ENCODE peak calls at places on chromosomes 6 and 20, in eight cellular contexts. One of them, this sample, is unnamed.

GRCh38 chr6:79544939-79545450 is 7.8 kb upstream of the LCA5 start:
- DNase-seq in heart left ventricle: peak; percentile 82
- DNase-seq in bronchial epithelial cell: peak; percentile 100
- DNase-seq in CD8-positive, alpha-beta T cell: no peak
- DNase-seq in Peyer's patch: peak; percentile 56
- DNase-seq in suprapubic skin: no peak
- DNase-seq in colonic mucosa: peak; percentile 65
- DNase-seq in small intestine: peak; percentile 84
- DNase-seq in this sample: peak; percentile 77

GRCh38 chr6:69164564-69165252 is 529.6 kb downstream of the ADGRB3 start:
- DNase-seq in colonic mucosa: no peak
- DNase-seq in heart left ventricle: no peak
- DNase-seq in bronchial epithelial cell: no peak
- DNase-seq in Peyer's patch: no peak
- DNase-seq in CD8-positive, alpha-beta T cell: no peak
- DNase-seq in small intestine: no peak
- DNase-seq in suprapubic skin: no peak
- DNase-seq in this sample: no peak

GRCh38 chr6:108837236-108837971 is 10.8 kb upstream of the ARMC2 start:
- DNase-seq in colonic mucosa: no peak
- DNase-seq in CD8-positive, alpha-beta T cell: no peak
- DNase-seq in suprapubic skin: no peak
- DNase-seq in bronchial epithelial cell: no peak
- DNase-seq in Peyer's patch: no peak
- DNase-seq in heart left ventricle: no peak
- DNase-seq in small intestine: peak; percentile 10
- DNase-seq in this sample: no peak

GRCh38 chr6:10276888-10277287 is 138.0 kb downstream of the TFAP2A start:
- DNase-seq in Peyer's patch: no peak
- DNase-seq in colonic mucosa: no peak
- DNase-seq in small intestine: no peak
- DNase-seq in bronchial epithelial cell: no peak
- DNase-seq in CD8-positive, alpha-beta T cell: no peak
- DNase-seq in heart left ventricle: no peak
- DNase-seq in suprapubic skin: no peak
- DNase-seq in this sample: no peak

GRCh38 chr6:80607814-80608391 is 501.4 kb downstream of the BCKDHB start:
- DNase-seq in CD8-positive, alpha-beta T cell: no peak
- DNase-seq in suprapubic skin: no peak
- DNase-seq in Peyer's patch: no peak
- DNase-seq in small intestine: no peak
- DNase-seq in heart left ventricle: peak; percentile 31
- DNase-seq in bronchial epithelial cell: peak; percentile 79
- DNase-seq in colonic mucosa: no peak
- DNase-seq in this sample: no peak

GRCh38 chr6:165889636-165890403 is 226.8 kb upstream of the PDE10A start:
- DNase-seq in colonic mucosa: no peak
- DNase-seq in bronchial epithelial cell: peak; percentile 1
- DNase-seq in suprapubic skin: no peak
- DNase-seq in small intestine: peak; percentile 16
- DNase-seq in heart left ventricle: no peak
- DNase-seq in CD8-positive, alpha-beta T cell: no peak
- DNase-seq in Peyer's patch: no peak
- DNase-seq in this sample: no peak

GRCh38 chr6:125670586-125670985 is 78.8 kb upstream of the HEY2 start:
- DNase-seq in Peyer's patch: no peak
- DNase-seq in suprapubic skin: no peak
- DNase-seq in small intestine: no peak
- DNase-seq in bronchial epithelial cell: peak; percentile 71
- DNase-seq in heart left ventricle: peak; percentile 73
- DNase-seq in colonic mucosa: no peak
- DNase-seq in CD8-positive, alpha-beta T cell: no peak
- DNase-seq in this sample: no peak

GRCh38 chr6:35318200-35318844 is 20.7 kb downstream of the DEF6 start:
- DNase-seq in suprapubic skin: no peak
- DNase-seq in heart left ventricle: peak; percentile 73
- DNase-seq in Peyer's patch: peak; percentile 96
- DNase-seq in colonic mucosa: peak; percentile 94
- DNase-seq in CD8-positive, alpha-beta T cell: no peak
- DNase-seq in bronchial epithelial cell: peak; percentile 50
- DNase-seq in small intestine: peak; percentile 89
- DNase-seq in this sample: peak; percentile 79

GRCh38 chr6:21728141-21728540 is 134.6 kb downstream of the SOX4 start:
- DNase-seq in colonic mucosa: no peak
- DNase-seq in suprapubic skin: no peak
- DNase-seq in CD8-positive, alpha-beta T cell: no peak
- DNase-seq in Peyer's patch: no peak
- DNase-seq in bronchial epithelial cell: no peak
- DNase-seq in heart left ventricle: no peak
- DNase-seq in small intestine: no peak
- DNase-seq in this sample: no peak

GRCh38 chr6:14464049-14464448 is 346.5 kb downstream of the CD83 start:
- DNase-seq in colonic mucosa: no peak
- DNase-seq in Peyer's patch: no peak
- DNase-seq in heart left ventricle: no peak
- DNase-seq in small intestine: no peak
- DNase-seq in CD8-positive, alpha-beta T cell: no peak
- DNase-seq in bronchial epithelial cell: no peak
- DNase-seq in suprapubic skin: no peak
- DNase-seq in this sample: no peak

GRCh38 chr20:61117725-61118124 is 134.3 kb upstream of the CDH4 start:
- DNase-seq in suprapubic skin: no peak
- DNase-seq in colonic mucosa: no peak
- DNase-seq in bronchial epithelial cell: peak; percentile 17
- DNase-seq in small intestine: no peak
- DNase-seq in CD8-positive, alpha-beta T cell: no peak
- DNase-seq in Peyer's patch: no peak
- DNase-seq in heart left ventricle: no peak
- DNase-seq in this sample: no peak

GRCh38 chr6:144265061-144265357 is 20.1 kb upstream of the UTRN start:
- DNase-seq in suprapubic skin: no peak
- DNase-seq in small intestine: no peak
- DNase-seq in bronchial epithelial cell: no peak
- DNase-seq in heart left ventricle: no peak
- DNase-seq in Peyer's patch: no peak
- DNase-seq in CD8-positive, alpha-beta T cell: no peak
- DNase-seq in colonic mucosa: no peak
- DNase-seq in this sample: peak; percentile 30

GRCh38 chr6:144574796-144575195 is 289.7 kb downstream of the UTRN start:
- DNase-seq in suprapubic skin: no peak
- DNase-seq in Peyer's patch: no peak
- DNase-seq in bronchial epithelial cell: peak; percentile 74
- DNase-seq in small intestine: no peak
- DNase-seq in CD8-positive, alpha-beta T cell: no peak
- DNase-seq in colonic mucosa: no peak
- DNase-seq in heart left ventricle: no peak
- DNase-seq in this sample: no peak

GRCh38 chr6:116136933-116137340 is 11.0 kb upstream of the COL10A1 start:
- DNase-seq in colonic mucosa: no peak
- DNase-seq in heart left ventricle: no peak
- DNase-seq in suprapubic skin: no peak
- DNase-seq in CD8-positive, alpha-beta T cell: peak; percentile 18
- DNase-seq in bronchial epithelial cell: no peak
- DNase-seq in Peyer's patch: no peak
- DNase-seq in small intestine: no peak
- DNase-seq in this sample: no peak

GRCh38 chr6:89140347-89141159 is 5.3 kb upstream of the PM20D2 start:
- DNase-seq in suprapubic skin: no peak
- DNase-seq in colonic mucosa: no peak
- DNase-seq in bronchial epithelial cell: peak; percentile 52
- DNase-seq in CD8-positive, alpha-beta T cell: no peak
- DNase-seq in heart left ventricle: no peak
- DNase-seq in small intestine: peak; percentile 76
- DNase-seq in Peyer's patch: no peak
- DNase-seq in this sample: no peak

GRCh38 chr6:31882344-31882743 is 3.5 kb upstream of the SLC44A4 start:
- DNase-seq in bronchial epithelial cell: no peak
- DNase-seq in CD8-positive, alpha-beta T cell: no peak
- DNase-seq in suprapubic skin: no peak
- DNase-seq in colonic mucosa: no peak
- DNase-seq in Peyer's patch: no peak
- DNase-seq in heart left ventricle: no peak
- DNase-seq in small intestine: no peak
- DNase-seq in this sample: no peak

GRCh38 chr6:169266746-169267629 is 13.3 kb upstream of the THBS2 start:
- DNase-seq in CD8-positive, alpha-beta T cell: no peak
- DNase-seq in suprapubic skin: no peak
- DNase-seq in colonic mucosa: no peak
- DNase-seq in bronchial epithelial cell: peak; percentile 68
- DNase-seq in small intestine: no peak
- DNase-seq in heart left ventricle: no peak
- DNase-seq in Peyer's patch: no peak
- DNase-seq in this sample: no peak

GRCh38 chr6:90459225-90459758 is 127.6 kb downstream of the MAP3K7 start:
- DNase-seq in small intestine: no peak
- DNase-seq in CD8-positive, alpha-beta T cell: no peak
- DNase-seq in colonic mucosa: no peak
- DNase-seq in Peyer's patch: no peak
- DNase-seq in bronchial epithelial cell: peak; percentile 37
- DNase-seq in heart left ventricle: no peak
- DNase-seq in suprapubic skin: no peak
- DNase-seq in this sample: no peak

GRCh38 chr20:53574259-53574789 is 19.3 kb downstream of the ZNF217 start:
- DNase-seq in bronchial epithelial cell: no peak
- DNase-seq in suprapubic skin: no peak
- DNase-seq in small intestine: no peak
- DNase-seq in colonic mucosa: no peak
- DNase-seq in heart left ventricle: no peak
- DNase-seq in Peyer's patch: no peak
- DNase-seq in CD8-positive, alpha-beta T cell: no peak
- DNase-seq in this sample: no peak

GRCh38 chr20:63737690-63737939 is 1.2 kb downstream of the LIME1 start:
- DNase-seq in small intestine: no peak
- DNase-seq in bronchial epithelial cell: no peak
- DNase-seq in suprapubic skin: no peak
- DNase-seq in colonic mucosa: no peak
- DNase-seq in Peyer's patch: no peak
- DNase-seq in heart left ventricle: no peak
- DNase-seq in CD8-positive, alpha-beta T cell: no peak
- DNase-seq in this sample: no peak

GRCh38 chr20:63740070-63740500 is 509 bp downstream of the SLC2A4RG start:
- DNase-seq in Peyer's patch: peak; percentile 67
- DNase-seq in colonic mucosa: peak; percentile 49
- DNase-seq in heart left ventricle: no peak
- DNase-seq in small intestine: peak; percentile 14
- DNase-seq in suprapubic skin: no peak
- DNase-seq in CD8-positive, alpha-beta T cell: peak; percentile 44
- DNase-seq in bronchial epithelial cell: no peak
- DNase-seq in this sample: no peak

GRCh38 chr20:63739129-63740069 is at the start of gene SLC2A4RG:
- DNase-seq in colonic mucosa: peak; percentile 82
- DNase-seq in small intestine: peak; percentile 83
- DNase-seq in CD8-positive, alpha-beta T cell: peak; percentile 67
- DNase-seq in Peyer's patch: peak; percentile 88
- DNase-seq in bronchial epithelial cell: peak; percentile 39
- DNase-seq in suprapubic skin: peak; percentile 81
- DNase-seq in heart left ventricle: peak; percentile 81
- DNase-seq in this sample: peak; percentile 74

GRCh38 chr20:63737940-63738686 is 1.5 kb upstream of the SLC2A4RG start:
- DNase-seq in CD8-positive, alpha-beta T cell: peak; percentile 38
- DNase-seq in Peyer's patch: peak; percentile 82
- DNase-seq in colonic mucosa: peak; percentile 76
- DNase-seq in bronchial epithelial cell: no peak
- DNase-seq in small intestine: peak; percentile 33
- DNase-seq in heart left ventricle: no peak
- DNase-seq in suprapubic skin: peak; percentile 79
- DNase-seq in this sample: no peak

GRCh38 chr20:63738687-63739128 is 868 bp upstream of the SLC2A4RG start:
- DNase-seq in colonic mucosa: peak; percentile 80
- DNase-seq in Peyer's patch: peak; percentile 82
- DNase-seq in heart left ventricle: peak; percentile 80
- DNase-seq in bronchial epithelial cell: no peak
- DNase-seq in suprapubic skin: peak; percentile 87
- DNase-seq in small intestine: peak; percentile 64
- DNase-seq in CD8-positive, alpha-beta T cell: peak; percentile 43
- DNase-seq in this sample: peak; percentile 61
- H3K4me3 ChIP-seq in colonic mucosa: peak overlapping the region; percentile 55
- H3K4me3 ChIP-seq in Peyer's patch: peak overlapping the region; percentile 47
- H3K4me3 ChIP-seq in heart left ventricle: peak overlapping the region; percentile 95
- H3K4me3 ChIP-seq in bronchial epithelial cell: peak overlapping the region; percentile 29
- H3K4me3 ChIP-seq in suprapubic skin: peak overlapping the region; percentile 53
- H3K4me3 ChIP-seq in small intestine: peak overlapping the region; percentile 78
- H3K4me3 ChIP-seq in CD8-positive, alpha-beta T cell: peak overlapping the region; percentile 80
- H3K4me3 ChIP-seq in this sample: no peak overlapping the region

DNA sequence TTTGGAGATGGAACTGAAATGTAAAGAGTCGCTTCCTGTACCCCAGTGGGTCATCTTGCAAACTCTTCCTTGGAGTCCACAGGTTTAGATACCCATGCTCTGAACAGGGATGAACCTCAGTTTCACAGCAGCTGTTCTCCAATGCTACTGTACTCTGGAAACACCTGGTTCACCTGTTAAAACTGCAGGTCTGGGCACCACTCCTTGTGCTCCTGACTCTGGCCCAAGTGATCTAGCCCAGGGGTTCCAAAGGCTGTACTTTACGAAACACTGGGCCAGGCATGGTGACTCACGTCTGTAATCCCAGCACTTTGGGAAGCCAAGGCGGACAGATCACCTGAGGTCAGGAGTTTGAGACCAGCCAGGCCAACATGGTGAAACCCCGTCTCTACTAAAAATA is 102.1 kb downstream of the ATP9A start:
- DNase-seq in small intestine: no peak
- DNase-seq in heart left ventricle: no peak
- DNase-seq in colonic mucosa: no peak
- DNase-seq in bronchial epithelial cell: peak; percentile 27
- DNase-seq in CD8-positive, alpha-beta T cell: no peak
- DNase-seq in Peyer's patch: no peak
- DNase-seq in suprapubic skin: no peak
- DNase-seq in this sample: no peak
- H3K36me3 ChIP-seq in small intestine: no peaks in the 10 kb centered on the region
- H3K36me3 ChIP-seq in heart left ventricle: peaks cover 3% of the 10 kb centered on the region
- H3K36me3 ChIP-seq in colonic mucosa: no peaks in the 10 kb centered on the region
- H3K36me3 ChIP-seq in bronchial epithelial cell: peaks cover 1% of the 10 kb centered on the region
- H3K36me3 ChIP-seq in CD8-positive, alpha-beta T cell: no peaks in the 10 kb centered on the region
- H3K36me3 ChIP-seq in Peyer's patch: no peaks in the 10 kb centered on the region
- H3K36me3 ChIP-seq in suprapubic skin: peaks cover 22% of the 10 kb centered on the region
- H3K36me3 ChIP-seq in this sample: peaks cover 5% of the 10 kb centered on the region

GRCh38 chr6:117270960-117271507 is 5.7 kb downstream of the VGLL2 start:
- DNase-seq in bronchial epithelial cell: no peak
- DNase-seq in small intestine: no peak
- DNase-seq in heart left ventricle: no peak
- DNase-seq in CD8-positive, alpha-beta T cell: no peak
- DNase-seq in colonic mucosa: no peak
- DNase-seq in Peyer's patch: no peak
- DNase-seq in suprapubic skin: no peak
- DNase-seq in this sample: no peak
- H3K4me3 ChIP-seq in bronchial epithelial cell: no peak overlapping the region
- H3K4me3 ChIP-seq in small intestine: peak overlapping the region; percentile 12
- H3K4me3 ChIP-seq in heart left ventricle: peak overlapping the region; percentile 38
- H3K4me3 ChIP-seq in CD8-positive, alpha-beta T cell: no peak overlapping the region
- H3K4me3 ChIP-seq in colonic mucosa: no peak overlapping the region
- H3K4me3 ChIP-seq in Peyer's patch: no peak overlapping the region
- H3K4me3 ChIP-seq in suprapubic skin: peak overlapping the region; percentile 39
- H3K4me3 ChIP-seq in this sample: no peak overlapping the region

DNA sequence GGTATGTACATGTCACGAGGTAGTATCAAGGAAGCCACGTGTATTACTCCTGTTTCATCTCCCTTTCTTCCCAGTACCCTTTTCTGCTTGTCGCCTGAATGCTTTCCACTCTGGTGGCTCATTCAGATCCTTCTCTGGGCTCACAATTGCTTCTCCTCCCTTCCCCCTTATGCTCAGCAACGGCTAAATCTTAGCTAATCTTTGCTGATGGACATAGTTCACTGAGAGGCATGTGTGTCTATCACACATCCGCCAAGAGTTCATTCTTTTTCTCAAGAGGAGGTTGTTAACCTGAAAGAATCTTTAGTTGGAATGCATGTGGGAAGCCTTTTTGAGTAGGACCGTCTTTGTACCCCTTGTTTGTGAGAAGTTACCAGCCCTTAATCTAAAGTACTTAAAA is 25.8 kb upstream of the MROH8 start:
- DNase-seq in heart left ventricle: no peak
- DNase-seq in small intestine: no peak
- DNase-seq in Peyer's patch: no peak
- DNase-seq in bronchial epithelial cell: no peak
- DNase-seq in suprapubic skin: no peak
- DNase-seq in colonic mucosa: no peak
- DNase-seq in CD8-positive, alpha-beta T cell: no peak
- DNase-seq in this sample: no peak
- H3K36me3 ChIP-seq in heart left ventricle: no peaks in the 10 kb centered on the region
- H3K36me3 ChIP-seq in small intestine: peaks cover 29% of the 10 kb centered on the region
- H3K36me3 ChIP-seq in Peyer's patch: no peaks in the 10 kb centered on the region
- H3K36me3 ChIP-seq in bronchial epithelial cell: peaks cover 24% of the 10 kb centered on the region
- H3K36me3 ChIP-seq in suprapubic skin: peaks cover 72% of the 10 kb centered on the region
- H3K36me3 ChIP-seq in colonic mucosa: peaks cover 29% of the 10 kb centered on the region
- H3K36me3 ChIP-seq in CD8-positive, alpha-beta T cell: peaks cover 77% of the 10 kb centered on the region
- H3K36me3 ChIP-seq in this sample: peaks cover 42% of the 10 kb centered on the region